ENCODE peak calls at places on chromosomes 7 and 10, in ten cellular contexts. T, O, D, M, Z, R, V, C, Q and X are unnamed samples.

GRCh38 chr7:156475179-156475578 is 165.4 kb upstream of the RNF32 start:
- DNase-seq in T (no peak), O (no peak), D (no peak), M (no peak), Z (no peak), R (no peak), V (no peak), C (no peak), Q (no peak), X (no peak)

GRCh38 chr7:155438778-155439177 is 19.2 kb upstream of the EN2 start:
- DNase-seq in T (no peak), O (no peak), D (no peak), M (no peak), Z (no peak), R (no peak), V (no peak), C (no peak), Q (no peak), X (no peak)

GRCh38 chr10:14063531-14064317 is 267.0 kb downstream of the FRMD4A start:
- DNase-seq in T (no peak), O (no peak), D (no peak), M (peak), Z (no peak), R (no peak), V (no peak), C (peak), Q (no peak), X (no peak)

GRCh38 chr10:102624751-102625330 is 19.4 kb upstream of the TRIM8 start:
- DNase-seq in T (no peak), O (no peak), D (no peak), M (peak), Z (no peak), R (no peak), V (no peak), C (no peak), Q (no peak), X (no peak)

GRCh38 chr10:69348824-69349541 is 67.7 kb downstream of the TACR2 start:
- DNase-seq in T (no peak), O (no peak), D (no peak), M (peak), Z (peak), R (no peak), V (no peak), C (peak), Q (peak), X (no peak)

GRCh38 chr10:43998021-43998809 is 349.5 kb upstream of the ZNF32 start:
- DNase-seq in T (no peak), O (no peak), D (no peak), M (no peak), Z (no peak), R (no peak), V (no peak), C (no peak), Q (no peak), X (no peak)

GRCh38 chr10:76124230-76124629 is 692.8 kb downstream of the LRMDA start:
- DNase-seq in T (no peak), O (no peak), D (no peak), M (no peak), Z (no peak), R (no peak), V (no peak), C (no peak), Q (no peak), X (no peak)

GRCh38 chr7:107631588-107631987 is 29.0 kb upstream of the SLC26A4 start:
- DNase-seq in T (no peak), O (no peak), D (no peak), M (no peak), Z (no peak), R (no peak), V (no peak), C (no peak), Q (no peak), X (no peak)

GRCh38 chr7:123410273-123410928 is 124.0 kb downstream of the IQUB start:
- DNase-seq in T (no peak), O (peak), D (no peak), M (peak), Z (peak), R (no peak), V (no peak), C (peak), Q (peak), X (no peak)